ENCODE peak calls at places on chromosomes 13 and 19, in seven cellular contexts. J, D, P, I, H, W and Y are unnamed samples.

GRCh38 chr13:113455384-113455783 is 2.1 kb upstream of the ADPRHL1 start:
- DNase-seq in W (no peak), J (no peak), I (no peak), H (no peak), P (no peak), D (no peak), Y (no peak)

GRCh38 chr19:49403404-49404187 is 15.5 kb downstream of the KASH5 start:
- DNase-seq in W (no peak), P (no peak), H (no peak), D (no peak), I (peak), J (no peak), Y (peak)

GRCh38 chr19:51277112-51277511 is 26.2 kb downstream of the SIGLECL1 start:
- DNase-seq in H (no peak), J (no peak), W (no peak), I (no peak), D (no peak), P (no peak), Y (no peak)

GRCh38 chr13:49271264-49271663 is 23.5 kb downstream of the CDADC1 start:
- DNase-seq in H (no peak), D (no peak), P (no peak), J (no peak), W (no peak), I (no peak), Y (no peak)

GRCh38 chr19:4305253-4305612 is 835 bp downstream of the FSD1 start:
- DNase-seq in J (no peak), P (no peak), H (no peak), I (no peak), W (no peak), D (no peak), Y (no peak)

GRCh38 chr19:52188822-52189744 is 769 bp upstream of the PPP2R1A start:
- DNase-seq in W (no peak), P (no peak), I (no peak), J (no peak), D (no peak), H (no peak), Y (peak)

GRCh38 chr19:5804516-5805464 is at the start of gene NRTN:
- DNase-seq in D (no peak), J (no peak), I (peak), H (no peak), W (no peak), P (peak), Y (no peak)

GRCh38 chr19:6963937-6964336 is 57.3 kb downstream of the MBD3L2B start:
- DNase-seq in I (no peak), P (no peak), W (no peak), D (no peak), H (no peak), J (no peak), Y (no peak)

GRCh38 chr19:17580470-17581000 is 25.1 kb downstream of the COLGALT1 start:
- DNase-seq in H (no peak), I (no peak), J (no peak), P (no peak), D (no peak), W (no peak), Y (no peak)

GRCh38 chr13:47661076-47661475 is 340.0 kb downstream of the SUCLA2 start:
- DNase-seq in D (no peak), W (no peak), P (peak), I (no peak), H (peak), J (no peak), Y (peak)

GRCh38 chr13:44398606-44399005 is 25.0 kb downstream of the SERP2 start:
- DNase-seq in D (no peak), P (no peak), I (no peak), H (no peak), J (no peak), W (no peak), Y (no peak)

GRCh38 chr19:8210660-8211101 is 1.5 kb downstream of the CERS4 start:
- DNase-seq in I (no peak), D (no peak), J (no peak), H (no peak), W (no peak), P (no peak), Y (no peak)

GRCh38 chr19:49997709-49998108 is 27.5 kb downstream of the VRK3 start:
- DNase-seq in I (peak), H (peak), J (no peak), W (peak), D (no peak), P (peak), Y (peak)

GRCh38 chr19:34350161-34350561 is 14.8 kb upstream of the GPI start:
- DNase-seq in D (no peak), W (no peak), J (no peak), I (no peak), P (no peak), H (peak), Y (peak)

GRCh38 chr19:3459322-3459881 is 20.9 kb downstream of the SMIM24 start:
- DNase-seq in H (peak), I (peak), D (no peak), J (peak), P (peak), W (no peak), Y (peak)

GRCh38 chr19:10748924-10749434 is 31.1 kb downstream of the DNM2 start:
- DNase-seq in J (no peak), I (no peak), W (no peak), D (no peak), P (peak), H (peak), Y (peak)

GRCh38 chr19:39471756-39472536 is 8.7 kb upstream of the TIMM50 start:
- DNase-seq in P (no peak), J (no peak), H (no peak), W (no peak), D (no peak), I (no peak), Y (no peak)

GRCh38 chr19:30785728-30786127 is 413.5 kb downstream of the ZNF536 start:
- DNase-seq in I (peak), P (no peak), W (no peak), J (no peak), D (no peak), H (no peak), Y (no peak)

GRCh38 chr13:109743706-109744453 is 42.5 kb downstream of the IRS2 start:
- DNase-seq in D (no peak), J (peak), I (peak), P (peak), W (peak), H (peak), Y (peak)

GRCh38 chr13:50744261-50744660 is 99.2 kb downstream of the DLEU7 start:
- DNase-seq in J (no peak), I (no peak), H (no peak), P (no peak), D (no peak), W (no peak), Y (peak)

GRCh38 chr13:29964181-29964845 is 113.9 kb upstream of the UBL3 start:
- DNase-seq in P (no peak), D (no peak), W (no peak), H (no peak), J (no peak), I (no peak), Y (no peak)

GRCh38 chr13:40983725-40984669 is 35.1 kb downstream of the ELF1 start:
- DNase-seq in W (no peak), J (no peak), H (peak), P (no peak), I (no peak), D (no peak), Y (no peak)

GRCh38 chr13:98873377-98874028 is 104.4 kb downstream of the DOCK9 start:
- DNase-seq in H (no peak), I (no peak), P (no peak), W (no peak), J (no peak), D (no peak), Y (no peak)

GRCh38 chr13:83325454-83325853 is 556.8 kb downstream of the SLITRK1 start:
- DNase-seq in H (peak), J (peak), D (no peak), I (no peak), P (no peak), W (no peak), Y (peak)

GRCh38 chr13:99442273-99442895 is 58.9 kb upstream of the TM9SF2 start:
- DNase-seq in H (peak), I (peak), W (peak), D (no peak), P (peak), J (peak), Y (peak)